ENCODE peak calls at places on chromosomes 6 and 20, in five cellular contexts. G, B, H, I and X are unnamed samples. For H3K4me1, the result is how much of the 10 kb centered on the place peaks cover.

GRCh38 chr6:166929534-166930189 is 26.7 kb downstream of the RNASET2 start:
- DNase-seq in H (no peak), B (peak), G (no peak), I (no peak), X (no peak)

GRCh38 chr6:20686142-20686541 is 151.9 kb downstream of the CDKAL1 start:
- DNase-seq in I (no peak), B (no peak), G (no peak), H (no peak), X (no peak)

GRCh38 chr6:44926556-44926955 is 401.6 kb upstream of the RUNX2 start:
- DNase-seq in G (no peak), B (no peak), H (no peak), I (no peak), X (no peak)

GRCh38 chr6:136173519-136174507 is 76.3 kb downstream of the MTFR2 start:
- DNase-seq in H (no peak), B (no peak), G (no peak), I (peak), X (no peak)

GRCh38 chr6:41967312-41968287 is 26.0 kb upstream of the CCND3 start:
- DNase-seq in I (no peak), G (no peak), H (no peak), B (no peak), X (no peak)

GRCh38 chr6:53111865-53112264 is 36.8 kb downstream of the GCM1 start:
- DNase-seq in H (no peak), I (no peak), B (peak), G (no peak), X (no peak)

GRCh38 chr6:150033197-150033771 is 8.0 kb upstream of the RAET1L start:
- DNase-seq in H (no peak), B (no peak), I (no peak), G (no peak), X (no peak)

GRCh38 chr6:35804996-35805736 is at the start of gene LHFPL5:
- DNase-seq in B (peak), H (peak), G (peak), I (peak), X (no peak)

GRCh38 chr6:38968702-38969149 is 79.9 kb upstream of the GLP1R start:
- DNase-seq in G (no peak), H (no peak), I (no peak), B (no peak), X (no peak)

GRCh38 chr6:170038717-170039116 is 252.2 kb downstream of the DLL1 start:
- DNase-seq in I (no peak), G (no peak), B (no peak), H (no peak), X (peak)

GRCh38 chr6:89951574-89952360 is 57.5 kb downstream of the GJA10 start:
- DNase-seq in B (no peak), G (no peak), H (no peak), I (no peak), X (peak)

GRCh38 chr6:146905313-146905712 is 298.9 kb upstream of the STXBP5 start:
- DNase-seq in B (no peak), G (no peak), H (no peak), I (no peak), X (peak)

GRCh38 chr6:119598883-119599282 is 249.3 kb upstream of the MAN1A1 start:
- DNase-seq in H (no peak), G (no peak), I (no peak), B (no peak), X (no peak)

GRCh38 chr20:835220-836045 is 1.9 kb downstream of the FAM110A start:
- DNase-seq in H (peak), G (no peak), I (peak), B (peak), X (no peak)

GRCh38 chr20:836188-836587 is 2.7 kb downstream of the FAM110A start:
- DNase-seq in B (no peak), I (no peak), G (no peak), H (no peak), X (no peak)

GRCh38 chr20:833450-834150 is at the start of gene FAM110A:
- DNase-seq in I (peak), H (peak), G (peak), B (peak), X (peak)

GRCh38 chr20:833121-833449 is 430 bp upstream of the FAM110A start:
- DNase-seq in G (no peak), B (no peak), I (no peak), H (no peak), X (no peak)

DNA sequence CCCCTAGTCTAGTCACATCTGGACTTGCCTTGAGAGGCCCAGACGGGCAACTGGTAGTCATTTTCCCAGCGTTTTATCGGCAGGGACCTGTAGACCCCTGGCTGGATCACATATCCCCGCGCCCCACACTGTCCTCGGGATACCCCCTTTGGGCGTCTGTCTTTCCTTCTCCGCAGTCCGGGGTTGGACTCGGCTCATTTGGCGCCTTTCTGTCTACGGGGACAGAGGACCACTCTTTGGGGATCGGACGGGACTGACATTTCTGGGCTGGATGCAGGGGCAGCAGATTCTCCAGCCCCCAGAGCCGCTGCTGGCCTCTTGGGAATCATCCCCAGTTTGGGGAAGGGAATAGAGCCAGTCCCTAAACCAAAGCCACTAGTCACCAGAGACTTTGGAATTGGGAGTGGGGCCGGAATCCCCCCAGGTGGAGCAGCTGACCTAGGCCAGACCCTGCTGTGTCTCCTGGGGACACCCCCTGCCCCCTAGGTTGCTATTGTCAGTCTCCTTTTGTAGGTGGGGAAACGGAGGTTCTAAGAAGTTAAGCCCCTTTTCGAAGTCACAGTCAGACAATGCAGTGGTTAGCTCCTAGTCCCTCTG is 734 bp downstream of the FAM110A start:
- DNase-seq in I (no peak), B (no peak), H (no peak), G (no peak), X (no peak)
- H3K4me1 ChIP-seq in I (under half), B (under half), H (under half), G (under half), X (under half)

GRCh38 chr20:25251558-25251957 is 3.7 kb downstream of the PYGB start:
- DNase-seq in I (no peak), G (no peak), B (no peak), H (no peak), X (no peak)

GRCh38 chr20:25252226-25252625 is 4.3 kb downstream of the PYGB start:
- DNase-seq in G (no peak), I (no peak), B (no peak), H (no peak), X (no peak)

GRCh38 chr20:25254571-25254970 is 6.7 kb downstream of the PYGB start:
- DNase-seq in B (no peak), I (no peak), H (no peak), G (no peak), X (no peak)

GRCh38 chr20:25253606-25254275 is 5.9 kb downstream of the PYGB start:
- DNase-seq in B (no peak), H (no peak), G (no peak), I (no peak), X (no peak)

DNA sequence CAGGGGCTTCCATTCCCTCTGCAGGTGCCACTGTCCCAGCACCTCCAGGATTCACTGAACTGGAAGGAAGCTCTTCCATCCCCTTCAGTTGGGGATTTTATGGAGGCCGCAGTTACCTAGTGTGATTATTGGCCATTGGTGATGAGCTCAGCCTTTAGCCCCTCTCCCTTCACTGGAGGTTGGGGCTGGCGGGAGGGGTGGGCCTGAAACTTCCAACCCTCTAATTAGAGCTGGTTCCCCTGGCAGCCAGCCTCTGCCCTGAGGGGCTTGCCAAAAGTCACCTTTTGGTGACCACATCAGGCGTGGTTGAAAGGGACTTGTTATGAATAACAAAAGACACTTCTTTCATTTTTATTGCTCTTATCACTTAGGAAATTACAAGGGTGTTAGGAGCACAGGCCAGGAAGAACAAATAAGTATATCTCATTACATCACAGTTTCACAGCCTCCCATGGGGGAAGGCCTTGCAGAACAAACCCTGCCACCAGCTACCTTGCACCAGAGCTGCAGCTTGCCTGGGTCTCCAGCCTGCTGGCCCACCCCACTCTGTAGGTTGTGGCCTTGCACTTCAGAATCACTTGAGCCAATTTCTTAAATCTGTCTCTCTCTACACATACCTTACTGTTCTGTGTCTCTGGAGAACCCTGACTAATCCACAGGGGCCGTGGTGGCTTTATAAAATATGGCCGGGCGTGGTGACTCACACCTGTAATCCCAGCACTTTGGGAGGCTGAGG is 5.0 kb downstream of the PYGB start:
- DNase-seq in H (no peak), G (no peak), I (no peak), B (no peak), X (no peak)
- H3K27ac ChIP-seq in H (no peak), G (no peak), I (peak), B (no peak), X (no peak)

DNA sequence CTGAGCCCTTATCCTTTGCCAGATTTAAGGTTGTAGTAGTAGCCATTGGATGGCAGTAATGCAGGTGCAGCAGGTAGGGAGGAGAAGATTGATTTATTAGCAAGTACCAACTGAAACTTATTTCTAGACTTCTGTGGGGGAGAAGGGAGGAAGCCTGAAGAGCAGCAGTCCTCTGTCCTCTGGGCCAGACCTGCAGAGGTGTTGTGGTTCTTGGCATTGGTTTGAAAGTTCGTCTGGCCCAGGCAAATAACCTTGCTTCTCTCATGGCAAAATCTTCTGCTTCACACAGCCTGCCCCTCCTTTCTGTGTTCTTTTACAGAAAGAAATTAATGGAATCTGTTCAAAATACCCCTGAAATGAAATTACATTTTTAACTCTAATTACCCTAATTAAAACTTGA is 24.5 kb downstream of the RALY start:
- DNase-seq in H (no peak), G (no peak), B (no peak), I (no peak), X (no peak)
- H3K4me1 ChIP-seq in H (under half), G (under half), B (under half), I (under half), X (under half)

GRCh38 chr6:104640141-104640700 is 219.5 kb downstream of the HACE1 start:
- DNase-seq in G (no peak), B (peak), H (no peak), I (no peak), X (no peak)

GRCh38 chr6:104642871-104643270 is 216.8 kb downstream of the HACE1 start:
- DNase-seq in I (no peak), B (no peak), G (no peak), H (no peak), X (no peak)

GRCh38 chr6:104640761-104641160 is 219.0 kb downstream of the HACE1 start:
- DNase-seq in H (no peak), G (no peak), B (peak), I (no peak), X (no peak)

GRCh38 chr6:104639671-104640070 is 220.0 kb downstream of the HACE1 start:
- DNase-seq in G (no peak), I (no peak), H (no peak), B (peak), X (no peak)

DNA sequence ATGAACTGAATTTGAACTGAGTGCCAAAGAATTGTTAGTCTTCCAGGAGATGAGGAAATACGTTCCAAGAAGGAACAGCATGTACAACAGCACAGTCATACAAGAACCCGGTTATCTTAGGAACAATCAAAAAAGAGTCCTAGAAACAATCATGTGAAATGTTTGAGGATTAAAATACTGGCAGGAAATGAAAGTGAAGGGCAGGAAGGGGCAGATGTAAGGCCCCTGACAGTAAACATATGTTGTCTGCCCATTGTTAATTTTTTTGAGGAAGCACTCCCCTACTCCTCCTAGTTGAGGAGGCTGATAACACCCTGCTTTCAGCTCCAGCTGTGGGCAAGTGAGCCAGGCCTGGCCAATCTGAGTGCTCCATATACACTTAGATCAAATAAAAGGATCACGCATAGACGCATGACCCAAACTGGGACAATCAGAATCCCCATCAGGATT is 220.9 kb downstream of the HACE1 start:
- DNase-seq in H (no peak), B (peak), G (no peak), I (no peak), X (no peak)
- H3K27ac ChIP-seq in H (no peak), B (peak), G (no peak), I (peak), X (peak)

GRCh38 chr20:58691405-58691772 is 1.2 kb upstream of the NPEPL1 start:
- DNase-seq in H (no peak), G (no peak), B (no peak), I (no peak), X (peak)

GRCh38 chr20:58692579-58693225 is at the start of gene NPEPL1:
- DNase-seq in B (peak), H (peak), I (peak), G (peak), X (peak)

GRCh38 chr20:58690351-58690750 is 2.2 kb upstream of the NPEPL1 start:
- DNase-seq in G (no peak), B (no peak), H (no peak), I (no peak), X (no peak)

GRCh38 chr20:58691773-58692578 is 624 bp upstream of the NPEPL1 start:
- DNase-seq in G (no peak), H (peak), B (no peak), I (peak), X (peak)

GRCh38 chr20:58690851-58691250 is 1.7 kb upstream of the NPEPL1 start:
- DNase-seq in B (no peak), H (no peak), G (no peak), I (no peak), X (peak)
- H3K4me1 ChIP-seq in B (under half), H (under half), G (under half), I (under half), X (under half)

GRCh38 chr20:60056345-60057122 is 98.3 kb downstream of the CDH26 start:
- DNase-seq in I (no peak), H (no peak), B (no peak), G (no peak), X (peak)
- H3K27ac ChIP-seq in I (no peak), H (peak), B (no peak), G (no peak), X (peak)

GRCh38 chr20:46650575-46651090 is 626 bp downstream of the SLC13A3 start:
- DNase-seq in G (no peak), H (no peak), B (no peak), I (no peak), X (no peak)
- H3K4me1 ChIP-seq in G (under half), H (under half), B (under half), I (under half), X (under half)

GRCh38 chr6:159836294-159837140 is 36.4 kb downstream of the PNLDC1 start:
- DNase-seq in H (no peak), G (no peak), I (peak), B (no peak), X (no peak)

GRCh38 chr6:159837511-159837910 is 37.4 kb downstream of the PNLDC1 start:
- DNase-seq in G (no peak), H (no peak), B (no peak), I (no peak), X (no peak)

GRCh38 chr6:159833997-159834601 is 34.0 kb downstream of the PNLDC1 start:
- DNase-seq in G (no peak), B (peak), H (no peak), I (no peak), X (no peak)

GRCh38 chr6:159838020-159838744 is 38.1 kb downstream of the PNLDC1 start:
- DNase-seq in H (no peak), I (no peak), G (no peak), B (no peak), X (no peak)

DNA sequence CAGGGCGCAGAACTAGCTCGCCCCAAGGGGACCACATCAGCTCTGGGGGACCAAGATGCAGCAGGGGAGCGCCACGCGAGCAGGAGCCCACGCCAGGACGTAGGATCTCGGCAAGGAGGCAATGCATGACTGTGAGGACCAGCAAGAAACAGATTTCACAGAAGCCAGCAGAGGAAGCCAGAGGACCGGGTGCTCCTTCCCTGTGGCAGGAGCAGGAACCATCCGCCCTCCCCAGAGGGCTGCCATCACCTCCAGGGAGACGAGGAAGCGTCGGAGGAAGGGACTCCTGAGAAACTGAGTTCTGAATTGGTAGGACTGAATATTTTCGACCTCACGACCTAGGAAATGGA is 37.0 kb downstream of the PNLDC1 start:
- DNase-seq in I (no peak), H (no peak), B (no peak), G (no peak), X (no peak)
- H3K27ac ChIP-seq in I (peak), H (no peak), B (no peak), G (no peak), X (no peak)

GRCh38 chr6:29743025-29743424 is 19.8 kb downstream of the HLA-F start:
- DNase-seq in B (no peak), H (no peak), G (no peak), I (no peak), X (no peak)
- H3K4me1 ChIP-seq in B (under half), H (under half), G (under half), I (under half), X (under half)

DNA sequence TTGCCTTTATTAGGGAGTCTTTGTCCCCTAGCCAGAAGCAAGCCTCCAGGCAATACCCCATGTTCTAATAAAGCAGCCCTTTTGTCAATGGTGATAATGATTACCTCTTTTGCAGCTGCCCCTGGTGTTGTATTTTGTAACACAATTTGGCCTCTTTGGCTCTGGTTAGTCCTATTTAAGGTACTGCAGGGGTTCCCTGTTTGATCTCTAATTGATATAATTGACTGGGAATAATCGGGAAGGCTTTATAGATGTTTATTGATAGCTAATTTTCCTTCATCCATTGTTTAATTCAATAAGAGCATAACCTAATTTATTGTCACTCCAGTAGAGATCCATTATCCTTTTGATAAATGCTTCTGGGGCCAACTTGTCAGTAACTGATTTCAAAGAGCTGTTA is 537.2 kb downstream of the PKHD1 start:
- DNase-seq in B (no peak), I (no peak), H (no peak), G (peak), X (no peak)
- H3K27ac ChIP-seq in B (no peak), I (no peak), H (no peak), G (no peak), X (no peak)